ENCODE peak calls at places on chromosomes 16 and 17, in nine cellular contexts. L is AG09309; O is fibroblast of lung; Q is A549; M is endothelial cell; C is heart left ventricle; N is progenitor cell of endocrine pancreas; S is suprapubic skin; T is CD8-positive, alpha-beta T cell. U is an unnamed sample.

GRCh38 chr16:2524339-2524938 is 4.3 kb downstream of the AMDHD2 start:
- DNase-seq in C (no peak), S (no peak), N (no peak), L (no peak), O (no peak), Q (no peak), T (no peak), M (no peak), U (no peak)

GRCh38 chr17:19354123-19354522 is 8.4 kb downstream of the B9D1 start:
- DNase-seq in S (no peak), M (no peak), N (no peak), O (peak), L (peak), C (no peak), T (no peak), Q (peak), U (no peak)

GRCh38 chr17:49358638-49359247 is 3.3 kb downstream of the ZNF652 start:
- DNase-seq in M (no peak), L (no peak), S (no peak), T (peak), N (no peak), O (peak), C (no peak), Q (no peak), U (no peak)

GRCh38 chr17:42598905-42599304 is 10.3 kb downstream of the RETREG3 start:
- DNase-seq in M (no peak), T (no peak), O (no peak), Q (no peak), C (peak), N (no peak), L (no peak), S (no peak), U (no peak)

GRCh38 chr16:8182761-8183160 is 407.6 kb downstream of the TMEM114 start:
- DNase-seq in O (no peak), S (no peak), N (no peak), Q (no peak), L (no peak), T (no peak), C (no peak), M (no peak), U (no peak)

GRCh38 chr16:49497466-49497865 is 123.9 kb downstream of the C16orf78 start:
- DNase-seq in S (peak), L (no peak), O (no peak), N (no peak), M (no peak), Q (no peak), T (no peak), C (no peak), U (no peak)

GRCh38 chr16:62050793-62051192 is 14.6 kb upstream of the CDH8 start:
- DNase-seq in N (no peak), T (no peak), S (no peak), L (no peak), C (no peak), O (no peak), M (no peak), Q (no peak), U (no peak)

GRCh38 chr16:65212791-65213190 is 90.9 kb upstream of the CDH11 start:
- DNase-seq in T (no peak), S (no peak), N (no peak), M (no peak), L (no peak), O (no peak), C (no peak), Q (no peak), U (no peak)

GRCh38 chr16:66598111-66598510 is 6.4 kb upstream of the CMTM3 start:
- DNase-seq in M (no peak), N (no peak), C (no peak), O (no peak), Q (no peak), S (no peak), T (no peak), L (no peak), U (no peak)

GRCh38 chr17:44177641-44178040 is 7.1 kb downstream of the ASB16 start:
- DNase-seq in N (no peak), T (no peak), O (no peak), M (no peak), Q (no peak), C (no peak), S (no peak), L (no peak), U (no peak)

GRCh38 chr17:15180121-15180561 is 85.0 kb downstream of the PMP22 start:
- DNase-seq in T (no peak), Q (no peak), N (no peak), O (no peak), S (no peak), C (no peak), M (no peak), L (no peak), U (no peak)

GRCh38 chr17:9900019-9900594 is 5.0 kb downstream of the RCVRN start:
- DNase-seq in T (no peak), Q (no peak), L (no peak), N (no peak), O (peak), M (no peak), S (no peak), C (no peak), U (no peak)

GRCh38 chr17:81302324-81302723 is 7.2 kb upstream of the SLC38A10 start:
- DNase-seq in N (no peak), Q (no peak), C (no peak), S (no peak), T (no peak), L (no peak), O (no peak), M (no peak), U (no peak)

GRCh38 chr16:76956801-76957200 is 234.2 kb upstream of the MON1B start:
- DNase-seq in S (no peak), N (no peak), T (no peak), L (no peak), O (no peak), C (no peak), M (no peak), Q (no peak), U (no peak)

GRCh38 chr16:27843800-27844199 is 219.7 kb downstream of the GSG1L start:
- DNase-seq in S (peak), L (no peak), T (no peak), N (no peak), Q (no peak), O (no peak), M (no peak), C (no peak), U (no peak)

GRCh38 chr17:753407-753806 is 1.3 kb upstream of the GEMIN4 start:
- DNase-seq in T (no peak), S (no peak), Q (no peak), M (no peak), C (no peak), N (no peak), O (no peak), L (no peak), U (no peak)

GRCh38 chr16:14024300-14024699 is 46.8 kb upstream of the MRTFB start:
- DNase-seq in O (peak), L (no peak), Q (no peak), N (no peak), T (no peak), C (no peak), M (no peak), S (no peak), U (no peak)

GRCh38 chr17:2043785-2044184 is 2.0 kb downstream of the OVCA2 start:
- DNase-seq in L (no peak), O (peak), Q (peak), C (no peak), N (no peak), M (no peak), S (no peak), T (no peak), U (no peak)

GRCh38 chr16:24925163-24925562 is 79.4 kb downstream of the SLC5A11 start:
- DNase-seq in C (no peak), M (no peak), N (no peak), T (no peak), S (no peak), L (no peak), O (no peak), Q (no peak), U (no peak)

GRCh38 chr17:77893144-77894044 is 65.1 kb upstream of the TNRC6C start:
- DNase-seq in S (no peak), L (no peak), M (no peak), O (no peak), T (no peak), C (no peak), N (no peak), Q (no peak), U (no peak)

GRCh38 chr16:72109966-72110530 is 16.4 kb downstream of the DHX38 start:
- DNase-seq in L (no peak), N (no peak), M (no peak), C (no peak), Q (no peak), T (no peak), O (no peak), S (no peak), U (peak)

GRCh38 chr16:54033747-54034146 is 252.8 kb downstream of the IRX3 start:
- DNase-seq in O (no peak), L (no peak), M (no peak), S (no peak), C (no peak), N (no peak), Q (no peak), T (no peak), U (no peak)

GRCh38 chr16:972316-973002 is 1.7 kb upstream of the LMF1 start:
- DNase-seq in N (peak), C (no peak), T (no peak), S (peak), M (no peak), Q (no peak), L (no peak), O (no peak), U (peak)

GRCh38 chr16:85781685-85782370 is 17.5 kb downstream of the EMC8 start:
- DNase-seq in C (peak), N (no peak), M (no peak), T (no peak), L (no peak), Q (no peak), S (no peak), O (peak), U (no peak)

GRCh38 chr16:81807767-81808166 is 28.7 kb downstream of the PLCG2 start:
- DNase-seq in L (no peak), S (no peak), O (no peak), Q (no peak), C (no peak), T (no peak), M (no peak), N (no peak), U (no peak)

GRCh38 chr16:50203681-50204080 is 50.6 kb downstream of the TENT4B start:
- DNase-seq in S (no peak), N (no peak), L (no peak), C (no peak), M (no peak), O (no peak), T (no peak), Q (no peak), U (no peak)

GRCh38 chr17:66580178-66580577 is 254.7 kb upstream of the CACNG5 start:
- DNase-seq in L (no peak), T (no peak), S (peak), Q (peak), O (peak), C (peak), N (no peak), M (no peak), U (no peak)

DNA sequence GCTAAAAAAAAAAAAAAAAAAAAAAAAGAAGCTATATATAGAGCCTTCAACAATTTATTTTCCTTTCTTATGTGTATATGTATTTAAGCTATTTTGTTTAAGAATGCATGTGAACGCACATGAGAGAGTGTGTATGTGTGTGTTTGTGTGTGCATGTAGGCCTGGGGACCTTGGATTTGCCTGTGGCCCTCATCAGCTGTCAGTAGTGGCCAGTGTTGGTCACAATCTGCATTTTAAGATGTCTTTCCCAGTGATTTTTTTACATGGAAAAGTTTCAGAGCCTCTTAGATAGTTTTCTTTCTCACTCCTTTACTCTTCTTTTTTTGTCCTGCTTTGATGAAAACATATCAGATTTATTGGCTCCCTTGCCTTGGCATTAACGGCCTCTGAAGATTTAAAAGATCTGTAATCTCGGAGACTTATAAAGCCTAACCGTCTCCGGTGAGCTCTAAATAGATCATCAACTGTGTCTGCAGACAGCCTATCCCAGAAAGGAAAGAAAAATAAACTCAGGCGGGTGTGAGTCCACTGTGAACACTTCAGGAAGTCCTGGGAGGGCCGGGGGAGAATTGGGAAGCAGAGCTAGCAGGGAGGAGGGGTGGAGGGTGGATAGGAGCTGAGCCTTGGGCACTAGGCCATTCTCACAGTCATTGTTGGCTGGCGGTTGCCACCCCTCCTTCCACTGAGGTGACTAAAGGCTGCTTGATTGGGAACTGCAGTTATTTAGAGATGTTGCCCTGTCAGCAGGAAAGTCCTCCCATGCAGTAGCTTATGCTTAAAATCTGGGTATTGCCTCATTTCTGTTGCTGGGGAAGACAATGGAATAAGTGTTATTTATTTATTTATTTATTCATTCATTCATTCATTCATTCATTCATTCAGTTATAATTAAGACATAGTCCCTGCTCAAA is 86.8 kb downstream of the WWP2 start:
- DNase-seq in T (no peak), N (no peak), C (peak), Q (no peak), L (peak), O (peak), S (peak), M (peak), U (no peak)
- TF ChIP-seq CTCF in T (no peak), N (no peak), C (peak), Q (no peak), L (peak), O (peak), S (no peak), M (no peak), U (no peak)

DNA sequence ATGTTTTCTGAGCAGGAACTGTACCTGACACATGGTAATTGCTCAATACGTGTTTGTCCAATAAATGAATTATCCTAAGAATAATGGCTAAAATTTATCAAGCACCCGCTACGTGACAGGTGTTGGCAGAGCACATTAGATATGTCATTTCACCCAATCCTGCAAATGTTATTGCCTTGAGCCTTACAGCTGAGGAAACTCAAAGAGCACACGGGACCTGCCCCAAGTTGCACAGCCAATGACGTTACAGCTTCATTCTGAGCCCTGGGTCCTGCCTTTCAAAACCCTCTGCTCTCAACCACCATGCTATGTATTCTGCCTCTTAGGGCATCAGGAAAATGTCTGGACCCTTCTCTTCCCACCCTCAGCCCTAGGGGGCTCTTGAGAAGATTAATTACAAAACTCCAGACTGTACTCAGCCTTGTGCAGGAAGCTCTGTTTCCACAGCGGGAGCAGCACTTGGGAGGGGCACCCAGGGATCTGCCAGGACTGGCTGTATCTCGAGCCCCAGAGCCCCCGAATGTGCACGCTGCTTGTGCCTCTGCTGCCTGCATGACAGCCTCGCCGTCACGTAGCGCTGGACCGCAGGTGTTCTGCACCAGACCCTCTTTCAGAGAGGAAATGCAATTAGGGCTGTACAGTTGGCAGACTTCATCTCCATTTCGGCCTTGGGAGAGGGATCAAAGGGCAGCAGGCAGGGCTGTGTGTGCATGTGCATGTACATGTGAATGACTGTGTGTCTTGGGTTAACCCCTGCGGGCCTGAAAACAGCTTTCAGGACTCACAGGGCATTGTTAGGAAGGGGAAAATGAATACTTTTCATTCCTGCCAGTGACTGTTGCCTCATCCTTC is 71.6 kb downstream of the GPR139 start:
- DNase-seq in N (no peak), M (no peak), S (no peak), C (no peak), L (no peak), O (no peak), Q (no peak), T (no peak), U (no peak)
- TF ChIP-seq CTCF in N (no peak), M (no peak), S (no peak), C (no peak), L (no peak), O (no peak), Q (no peak), T (no peak), U (no peak)

DNA sequence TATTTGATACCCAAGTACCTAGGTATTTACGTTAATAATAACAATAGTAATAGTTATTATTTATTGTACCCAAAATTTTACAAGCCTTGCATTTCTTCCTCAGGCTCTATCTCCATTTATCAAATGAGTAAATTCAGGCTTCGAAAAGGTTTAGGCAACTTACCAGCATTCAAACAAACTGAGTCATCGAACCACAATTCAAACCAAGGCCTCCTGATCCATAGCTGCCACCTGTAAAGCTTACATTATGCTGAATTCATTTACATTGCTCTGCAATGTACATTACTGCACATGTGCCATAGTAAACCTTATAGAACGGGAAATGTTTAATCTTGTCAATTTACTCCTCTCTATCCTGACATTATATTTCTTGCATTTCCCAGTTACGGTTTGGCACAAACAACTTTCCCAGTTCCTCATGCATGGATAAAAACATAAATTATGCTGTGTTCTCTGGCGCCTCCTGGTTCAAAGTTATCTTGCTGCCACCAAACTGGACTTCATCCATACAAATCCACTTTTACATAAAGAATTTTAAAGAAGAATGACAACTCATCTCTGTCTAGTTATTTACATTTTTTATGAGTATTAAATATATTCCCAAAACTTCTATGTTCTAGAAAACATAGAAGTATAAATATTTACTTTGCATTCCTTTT is 360.6 kb upstream of the SOX9 start:
- DNase-seq in Q (no peak), O (peak), L (no peak), C (no peak), S (no peak), N (no peak), M (no peak), T (no peak), U (no peak)
- TF ChIP-seq CTCF in Q (peak), O (no peak), L (peak), C (no peak), S (no peak), N (no peak), M (no peak), T (no peak), U (no peak)

GRCh38 chr17:76528528-76529223 is 8.8 kb downstream of the CYGB start:
- DNase-seq in N (no peak), M (no peak), S (no peak), Q (no peak), T (no peak), L (no peak), O (no peak), C (no peak), U (no peak)
- TF ChIP-seq CTCF in N (no peak), M (no peak), S (peak), Q (peak), T (no peak), L (no peak), O (no peak), C (peak), U (no peak)

U was measured in type B pancreatic cell.